ENCODE peak calls at places on chromosomes 6 and 20, in seven cellular contexts. P, R, S, X, J, D and L are unnamed samples.

GRCh38 chr6:27986928-27987725 is 30.1 kb downstream of the OR2B6 start:
- DNase-seq in P (no peak), R (peak), S (no peak), X (no peak), J (no peak), D (no peak), L (no peak)

GRCh38 chr6:43120101-43120730 is 44.1 kb downstream of the PTK7 start:
- DNase-seq in P (no peak), R (no peak), S (no peak), X (no peak), J (no peak), D (no peak), L (no peak)

GRCh38 chr20:41619360-41620115 is 1.4 kb upstream of the CHD6 start:
- DNase-seq in P (no peak), R (no peak), S (peak), X (no peak), J (no peak), D (no peak), L (no peak)

GRCh38 chr20:4160761-4161305 is 145.5 kb upstream of the RNF24 start:
- DNase-seq in P (no peak), R (peak), S (peak), X (no peak), J (peak), D (peak), L (peak)

GRCh38 chr6:29011276-29011734 is 6.2 kb upstream of the ZNF311 start:
- DNase-seq in P (peak), R (peak), S (peak), X (no peak), J (peak), D (peak), L (peak)

GRCh38 chr20:57594092-57594911 is 25.9 kb downstream of the ZBP1 start:
- DNase-seq in P (peak), R (no peak), S (peak), X (peak), J (peak), D (no peak), L (peak)

GRCh38 chr20:62416651-62417637 is 9.9 kb upstream of the CABLES2 start:
- DNase-seq in P (no peak), R (no peak), S (no peak), X (no peak), J (no peak), D (no peak), L (no peak)

GRCh38 chr6:98777762-98778161 is 56.6 kb upstream of the POU3F2 start:
- DNase-seq in P (no peak), R (no peak), S (no peak), X (no peak), J (no peak), D (no peak), L (no peak)

GRCh38 chr6:81981812-81982211 is 229.3 kb upstream of the TENT5A start:
- DNase-seq in P (no peak), R (peak), S (no peak), X (no peak), J (no peak), D (no peak), L (no peak)

GRCh38 chr6:149158076-149158475 is 159.4 kb upstream of the TAB2 start:
- DNase-seq in P (no peak), R (no peak), S (no peak), X (no peak), J (no peak), D (no peak), L (no peak)

GRCh38 chr6:121305957-121306607 is 28.2 kb downstream of the TBC1D32 start:
- DNase-seq in P (peak), R (no peak), S (no peak), X (no peak), J (peak), D (no peak), L (no peak)

GRCh38 chr20:4490045-4490444 is 231.7 kb upstream of the PRND start:
- DNase-seq in P (no peak), R (no peak), S (no peak), X (no peak), J (no peak), D (no peak), L (no peak)

GRCh38 chr20:44701116-44701865 is 13.9 kb upstream of the CCN5 start:
- DNase-seq in P (no peak), R (no peak), S (peak), X (no peak), J (peak), D (no peak), L (peak)

GRCh38 chr6:134707342-134707982 is 242.4 kb downstream of the ALDH8A1 start:
- DNase-seq in P (peak), R (peak), S (peak), X (no peak), J (peak), D (no peak), L (no peak)

GRCh38 chr6:122657601-122658000 is 47.4 kb downstream of the PKIB start:
- DNase-seq in P (no peak), R (peak), S (no peak), X (no peak), J (no peak), D (no peak), L (no peak)

GRCh38 chr20:25023316-25023715 is 30.8 kb upstream of the APMAP start:
- DNase-seq in P (no peak), R (no peak), S (peak), X (no peak), J (no peak), D (no peak), L (no peak)

GRCh38 chr20:36544134-36545018 is 3.1 kb downstream of the MYL9 start:
- DNase-seq in P (no peak), R (peak), S (peak), X (no peak), J (no peak), D (peak), L (no peak)

GRCh38 chr20:4637081-4637797 is 84.5 kb upstream of the PRND start:
- DNase-seq in P (no peak), R (no peak), S (no peak), X (no peak), J (no peak), D (no peak), L (no peak)

DNA sequence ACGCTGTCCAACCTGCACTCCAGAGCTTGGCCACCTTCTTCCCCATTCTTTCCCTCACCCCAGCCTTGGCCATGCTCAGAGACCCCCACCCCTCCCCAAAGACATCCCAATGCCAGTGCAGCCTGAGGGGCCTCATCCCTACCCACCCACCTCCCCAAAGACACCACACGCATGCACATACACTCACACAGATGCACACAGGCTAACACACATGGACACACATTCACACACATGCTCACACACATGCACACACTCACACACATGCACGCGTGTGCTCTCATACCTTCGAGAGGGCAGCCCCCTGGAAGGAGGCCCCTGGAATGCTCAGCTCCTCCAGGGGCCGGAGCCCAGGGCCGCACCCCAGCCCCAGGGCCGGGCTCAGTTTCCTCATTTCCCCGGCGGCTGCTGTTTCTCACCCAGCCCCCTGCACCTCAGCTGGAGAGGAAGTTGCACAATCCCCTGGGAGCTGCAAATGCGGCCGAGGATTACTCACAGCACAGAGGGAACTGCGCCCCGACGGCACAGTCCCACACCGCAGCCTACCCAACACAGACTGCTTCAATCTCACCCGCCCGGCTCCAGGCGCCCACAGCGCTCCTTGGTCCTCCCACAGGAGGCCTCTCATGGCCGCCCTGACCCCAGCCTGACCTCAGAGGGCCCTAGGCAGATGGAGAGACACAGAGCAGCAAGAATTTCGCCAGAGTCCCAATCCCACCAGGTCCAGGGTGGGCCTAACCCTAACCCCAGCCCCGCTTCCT is 12.1 kb downstream of the TFEB start:
- DNase-seq in P (peak), R (peak), S (peak), X (peak), J (peak), D (peak), L (peak)
- H3K4me3 ChIP-seq in P (peak), R (peak), S (no peak), X (no peak), J (no peak), D (peak), L (no peak)

GRCh38 chr20:38725959-38726848 is 1.9 kb downstream of the SLC32A1 start:
- DNase-seq in P (peak), R (no peak), S (peak), X (no peak), J (peak), D (peak), L (peak)
- TF ChIP-seq CTCF in P (peak), R (peak), S (peak), X (no peak), J (peak), D (peak), L (peak)

GRCh38 chr20:53918949-53919361 is 151.4 kb downstream of the BCAS1 start:
- DNase-seq in P (no peak), R (no peak), S (peak), X (no peak), J (peak), D (no peak), L (peak)

GRCh38 chr20:53916173-53916512 is 154.3 kb downstream of the BCAS1 start:
- DNase-seq in P (no peak), R (no peak), S (peak), X (no peak), J (no peak), D (no peak), L (no peak)

GRCh38 chr20:53919886-53920285 is 150.5 kb downstream of the BCAS1 start:
- DNase-seq in P (no peak), R (no peak), S (peak), X (no peak), J (no peak), D (no peak), L (no peak)

GRCh38 chr20:53917145-53918009 is 153.0 kb downstream of the BCAS1 start:
- DNase-seq in P (no peak), R (peak), S (peak), X (no peak), J (no peak), D (peak), L (peak)

DNA sequence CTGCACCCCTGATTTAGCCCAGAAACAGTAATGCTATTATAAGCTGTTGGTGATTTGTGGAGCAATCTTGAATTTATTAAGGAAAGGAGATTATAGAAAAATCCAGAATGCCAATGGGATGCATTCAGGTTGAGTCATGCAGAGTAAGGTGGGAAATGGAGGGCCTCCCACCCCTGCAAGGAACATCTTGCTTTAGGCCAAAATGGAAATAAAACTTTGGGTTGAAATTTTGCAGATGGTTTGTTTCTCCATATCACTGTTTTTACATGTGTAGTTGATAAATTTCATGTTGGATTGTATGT is 152.4 kb downstream of the BCAS1 start:
- DNase-seq in P (no peak), R (no peak), S (peak), X (no peak), J (no peak), D (no peak), L (no peak)
- H3K27ac ChIP-seq in P (peak), R (peak), S (no peak), X (peak), J (peak), D (peak), L (no peak)

GRCh38 chr6:62283828-62284411 is 2.1 kb downstream of the KHDRBS2 start:
- DNase-seq in P (peak), R (peak), S (peak), X (no peak), J (peak), D (no peak), L (peak)
- H3K4me3 ChIP-seq in P (no peak), R (no peak), S (peak), X (no peak), J (peak), D (no peak), L (no peak)

GRCh38 chr6:20129290-20130088 is 82.8 kb downstream of the MBOAT1 start:
- DNase-seq in P (no peak), R (no peak), S (no peak), X (no peak), J (no peak), D (no peak), L (no peak)
- TF ChIP-seq CTCF in P (no peak), R (no peak), S (no peak), X (no peak), J (no peak), D (no peak), L (no peak)

DNA sequence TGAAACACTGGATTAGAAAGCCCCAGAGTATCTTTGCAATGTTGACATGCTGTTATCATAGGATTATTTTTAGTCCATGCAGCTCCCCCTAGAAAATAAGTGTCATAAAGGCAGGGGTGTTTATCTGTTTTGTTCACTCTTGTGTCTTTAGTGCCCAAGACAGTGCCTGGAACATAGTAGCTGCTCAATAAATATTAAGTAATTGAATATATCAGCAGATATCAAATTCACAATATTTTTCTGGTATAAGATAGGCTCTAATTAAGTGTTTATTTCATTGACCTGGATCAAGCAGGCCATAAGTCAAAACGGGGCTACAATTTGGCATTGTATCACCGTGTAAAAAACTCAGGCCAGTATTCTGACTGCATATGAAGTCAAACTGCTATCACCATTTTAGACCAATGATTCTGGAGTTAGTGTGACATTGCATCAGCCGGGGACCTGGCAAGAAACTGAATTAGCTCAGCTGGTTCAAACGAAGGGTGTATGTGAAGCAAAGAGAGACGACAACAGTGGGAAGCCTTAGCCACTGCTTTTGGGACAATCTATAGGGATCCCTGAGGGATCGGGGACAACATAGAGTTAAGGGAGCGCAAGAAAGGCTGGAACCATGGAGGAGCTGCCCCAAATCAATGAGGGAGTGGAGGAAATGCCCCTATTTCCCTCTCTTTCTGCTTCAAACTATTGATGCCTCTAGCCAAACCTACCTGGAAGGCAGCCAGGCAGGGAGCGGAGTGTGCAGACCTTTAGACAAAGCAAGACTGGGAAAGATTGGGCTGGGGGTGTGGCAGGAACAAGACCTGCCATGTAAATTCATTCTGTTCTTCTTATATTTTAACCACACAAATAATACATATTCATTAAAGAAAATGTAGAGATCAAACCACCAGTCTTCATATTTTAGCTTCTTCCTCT is 112.2 kb downstream of the PLEKHG1 start:
- DNase-seq in P (no peak), R (no peak), S (no peak), X (peak), J (no peak), D (peak), L (peak)
- H3K27ac ChIP-seq in P (no peak), R (no peak), S (no peak), X (no peak), J (no peak), D (no peak), L (peak)

DNA sequence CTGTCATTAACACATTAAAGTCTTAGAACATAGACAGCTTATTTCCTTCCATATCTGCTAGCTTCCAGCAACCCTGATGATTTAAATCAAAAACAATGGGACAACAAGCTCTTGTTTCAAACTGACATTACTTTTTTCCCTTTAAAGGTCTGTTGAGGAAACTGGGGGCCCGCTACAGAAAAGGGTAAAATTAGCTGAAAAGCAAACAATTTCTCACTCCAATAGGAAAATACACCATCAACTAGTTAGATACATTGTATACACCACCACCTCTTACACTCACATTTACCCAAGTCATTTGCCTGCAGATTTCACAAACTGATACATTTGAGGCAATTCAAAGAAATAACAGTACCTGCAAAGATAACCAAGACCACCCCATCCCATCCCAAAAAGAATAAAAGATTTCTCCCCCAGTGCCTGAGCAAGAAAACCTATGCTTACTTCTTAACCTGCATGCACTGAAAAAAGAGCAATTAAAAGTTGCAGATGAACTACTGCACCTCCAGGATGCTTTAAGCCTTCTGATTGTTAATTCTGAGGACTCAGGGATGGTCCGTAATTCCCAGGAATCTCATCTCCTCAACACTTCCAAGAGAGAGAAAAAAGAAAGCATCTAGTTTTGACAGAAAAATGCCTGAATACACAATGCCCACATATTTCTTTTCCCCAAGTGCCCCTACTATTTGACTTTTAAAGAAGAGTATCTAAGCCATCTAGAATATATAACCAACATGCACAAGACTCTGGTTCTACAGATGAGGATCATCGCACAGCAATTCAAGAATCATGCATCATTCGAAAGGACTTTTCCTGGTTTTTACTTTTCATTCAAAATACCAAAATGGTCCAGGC is 5.6 kb downstream of the ZMYND8 start:
- DNase-seq in P (no peak), R (no peak), S (no peak), X (no peak), J (no peak), D (no peak), L (no peak)
- H3K4me3 ChIP-seq in P (no peak), R (no peak), S (peak), X (no peak), J (peak), D (peak), L (no peak)

GRCh38 chr6:76330031-76330430 is 257.6 kb upstream of the IMPG1 start:
- DNase-seq in P (no peak), R (no peak), S (no peak), X (no peak), J (no peak), D (no peak), L (no peak)

DNA sequence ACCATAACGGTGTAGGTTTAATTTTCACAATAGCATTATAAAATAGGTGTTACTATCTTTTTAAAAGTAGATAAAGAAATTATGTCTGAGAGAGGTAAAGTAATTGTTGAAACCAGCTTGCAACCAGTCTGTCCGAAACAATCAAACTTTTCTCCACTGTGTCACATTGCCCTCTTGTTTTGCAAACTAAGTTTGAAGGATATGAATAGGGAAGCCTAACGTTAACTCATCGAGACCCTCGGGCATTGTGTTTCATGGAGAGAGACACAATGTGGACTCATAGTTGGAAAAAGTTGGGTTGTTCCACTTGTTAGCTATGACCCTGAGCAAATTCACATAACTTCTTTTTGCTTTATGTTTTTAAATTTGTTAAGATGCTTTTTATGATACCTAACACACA is 254.4 kb upstream of the IMPG1 start:
- DNase-seq in P (no peak), R (no peak), S (no peak), X (no peak), J (peak), D (no peak), L (no peak)
- TF ChIP-seq CTCF in P (no peak), R (no peak), S (no peak), X (no peak), J (no peak), D (no peak), L (no peak)

DNA sequence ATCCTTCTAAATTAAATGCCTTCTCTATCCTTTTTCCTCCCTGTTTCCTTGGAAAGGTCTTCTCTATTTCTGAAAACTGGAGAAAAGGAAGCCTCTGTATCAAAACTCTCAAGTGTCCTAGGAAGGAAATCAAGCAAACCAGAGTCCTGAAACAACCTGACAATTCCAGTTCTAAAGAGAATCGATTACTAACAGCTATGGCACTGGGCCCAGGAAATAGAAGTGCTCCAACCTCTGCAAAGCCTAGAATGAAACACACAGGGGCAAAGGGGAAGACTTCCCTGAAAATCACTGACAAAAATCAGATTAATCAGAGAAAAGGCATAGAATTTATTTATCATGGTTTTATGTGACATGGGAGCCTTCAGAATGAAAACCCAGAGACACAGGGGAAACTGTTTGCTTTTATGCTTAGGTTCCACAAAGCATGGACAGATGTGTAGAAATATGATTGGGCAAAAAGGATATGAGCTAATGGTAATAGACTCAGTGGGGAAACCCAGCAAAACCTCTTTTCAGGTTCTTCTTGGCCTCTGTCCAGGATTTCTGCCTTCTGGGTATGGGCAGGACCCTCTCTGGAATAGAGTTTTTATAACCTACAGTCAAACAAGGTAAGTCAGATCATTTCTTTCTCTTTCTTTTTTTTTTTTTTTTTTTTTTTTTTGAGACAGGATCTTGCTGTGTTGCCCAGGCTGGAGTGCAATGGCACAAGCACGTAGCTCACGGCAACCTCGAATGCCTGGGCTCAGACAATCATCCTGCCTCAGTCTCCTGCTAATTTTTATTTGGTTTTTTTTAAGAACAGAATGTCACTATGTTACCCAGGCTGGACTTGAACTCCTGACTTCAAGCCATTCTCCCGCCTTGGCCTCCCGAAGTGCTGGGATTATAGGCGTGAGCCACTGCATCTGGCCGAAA is 91.7 kb downstream of the CD24 start:
- DNase-seq in P (no peak), R (no peak), S (no peak), X (no peak), J (no peak), D (no peak), L (no peak)
- H3K27ac ChIP-seq in P (peak), R (no peak), S (no peak), X (no peak), J (no peak), D (no peak), L (no peak)